ENCODE peak calls at places on chromosomes 13 and 19, in six cellular contexts. B is H9, O is neural progenitor cell, V is keratinocyte, M is PC-3, L is GM12878. R is an unnamed sample.

GRCh38 chr13:81540777-81541176 is 1199.9 kb upstream of the SPRY2 start:
- DNase-seq in B (no peak), O (peak; percentile 13), V (no peak), M (peak; percentile 3), L (no peak), R (peak; percentile 4)

GRCh38 chr13:46797468-46798237 is 692 bp upstream of the ESD start:
- DNase-seq in B (no peak), O (peak; percentile 6), V (no peak), M (no peak), L (no peak), R (no peak)

GRCh38 chr19:10713317-10713716 is 4.6 kb upstream of the DNM2 start:
- DNase-seq in B (no peak), O (no peak), V (no peak), M (no peak), L (no peak), R (no peak)

GRCh38 chr19:38564981-38565685 is 52.6 kb downstream of the MAP4K1 start:
- DNase-seq in B (peak; percentile 47), O (peak; percentile 41), V (no peak), M (no peak), L (no peak), R (peak; percentile 6)

GRCh38 chr19:31727536-31727935 is 378.3 kb upstream of the TSHZ3 start:
- DNase-seq in B (no peak), O (no peak), V (no peak), M (no peak), L (no peak), R (no peak)

GRCh38 chr19:55305491-55305890 is 19.6 kb downstream of the TMEM150B start:
- DNase-seq in B (peak; percentile 69), O (peak; percentile 76), V (no peak), M (peak; percentile 56), L (no peak), R (no peak)

GRCh38 chr13:25064396-25064795 is 31.5 kb upstream of the PABPC3 start:
- DNase-seq in B (no peak), O (no peak), V (no peak), M (no peak), L (no peak), R (no peak)

GRCh38 chr19:55753401-55753800 is 5.5 kb upstream of the RFPL4A start:
- DNase-seq in B (no peak), O (no peak), V (no peak), M (no peak), L (no peak), R (no peak)

GRCh38 chr13:112132619-112133018 is 65.7 kb downstream of the SOX1 start:
- DNase-seq in B (no peak), O (no peak), V (no peak), M (no peak), L (no peak), R (no peak)

GRCh38 chr13:52159159-52159982 is at the start of gene NEK3:
- DNase-seq in B (peak; percentile 71), O (peak; percentile 84), V (no peak), M (peak; percentile 48), L (no peak), R (peak; percentile 74)

GRCh38 chr13:20561731-20562130 is 5.2 kb upstream of the IFT88 start:
- DNase-seq in B (no peak), O (no peak), V (no peak), M (no peak), L (no peak), R (no peak)

GRCh38 chr13:71306821-71307220 is 560.2 kb downstream of the DACH1 start:
- DNase-seq in B (no peak), O (peak; percentile 50), V (no peak), M (no peak), L (no peak), R (no peak)

GRCh38 chr19:55452381-55453325 is 8.8 kb downstream of the ISOC2 start:
- DNase-seq in B (peak; percentile 93), O (peak; percentile 94), V (no peak), M (peak; percentile 57), L (no peak), R (peak; percentile 73)

GRCh38 chr19:44202974-44203373 is 9.4 kb upstream of the ZNF227 start:
- DNase-seq in B (no peak), O (no peak), V (no peak), M (no peak), L (no peak), R (no peak)

GRCh38 chr13:109652536-109652935 is 133.8 kb downstream of the IRS2 start:
- DNase-seq in B (no peak), O (no peak), V (no peak), M (no peak), L (no peak), R (no peak)

GRCh38 chr13:36244073-36244472 is 29.7 kb upstream of the SOHLH2 start:
- DNase-seq in B (no peak), O (no peak), V (no peak), M (peak; percentile 64), L (no peak), R (no peak)

GRCh38 chr13:114043421-114044053 is 69.7 kb upstream of the C13orf46 start:
- DNase-seq in B (peak; percentile 86), O (no peak), V (no peak), M (no peak), L (no peak), R (peak; percentile 91)

GRCh38 chr13:50299546-50300249 is 284.5 kb downstream of the KCNRG start:
- DNase-seq in B (no peak), O (no peak), V (no peak), M (no peak), L (no peak), R (peak; percentile 66)

GRCh38 chr13:31094331-31095015 is 67.2 kb downstream of the HSPH1 start:
- DNase-seq in B (no peak), O (no peak), V (peak; percentile 83), M (peak; percentile 55), L (no peak), R (no peak)

GRCh38 chr13:31067416-31068118 is 94.1 kb downstream of the HSPH1 start:
- DNase-seq in B (no peak), O (no peak), V (no peak), M (peak; percentile 51), L (no peak), R (peak; percentile 48)

GRCh38 chr13:106213028-106213427 is 322.4 kb downstream of the EFNB2 start:
- DNase-seq in B (no peak), O (peak; percentile 75), V (no peak), M (no peak), L (no peak), R (no peak)

GRCh38 chr19:51690359-51691121 is 2.6 kb upstream of the SPACA6 start:
- DNase-seq in B (peak; percentile 83), O (peak; percentile 87), V (no peak), M (peak; percentile 68), L (no peak), R (peak; percentile 79)

GRCh38 chr13:45034342-45034741 is 45.0 kb downstream of the GPALPP1 start:
- DNase-seq in B (no peak), O (no peak), V (no peak), M (no peak), L (no peak), R (no peak)

GRCh38 chr13:97512732-97513131 is 78.8 kb downstream of the RAP2A start:
- DNase-seq in B (no peak), O (no peak), V (no peak), M (no peak), L (no peak), R (no peak)

GRCh38 chr13:32585625-32586021 is 629 bp upstream of the PDS5B start:
- DNase-seq in B (peak; percentile 36), O (peak; percentile 44), V (no peak), M (peak; percentile 3), L (no peak), R (peak; percentile 56)

GRCh38 chr13:77919351-77920294 is 992 bp upstream of the EDNRB start:
- DNase-seq in B (peak; percentile 73), O (peak; percentile 69), V (no peak), M (no peak), L (no peak), R (peak; percentile 27)

GRCh38 chr19:18487576-18488402 is 34.1 kb downstream of the ELL start:
- DNase-seq in B (no peak), O (no peak), V (no peak), M (no peak), L (no peak), R (no peak)
- H3K79me2 ChIP-seq in B (no peaks in the 10 kb centered on the region), O (peaks cover 9% of the 10 kb centered on the region), V (peaks cover 97% of the 10 kb centered on the region), M (peaks cover 99% of the 10 kb centered on the region), L (peaks cover 28% of the 10 kb centered on the region), R (peaks cover 79% of the 10 kb centered on the region)

DNA sequence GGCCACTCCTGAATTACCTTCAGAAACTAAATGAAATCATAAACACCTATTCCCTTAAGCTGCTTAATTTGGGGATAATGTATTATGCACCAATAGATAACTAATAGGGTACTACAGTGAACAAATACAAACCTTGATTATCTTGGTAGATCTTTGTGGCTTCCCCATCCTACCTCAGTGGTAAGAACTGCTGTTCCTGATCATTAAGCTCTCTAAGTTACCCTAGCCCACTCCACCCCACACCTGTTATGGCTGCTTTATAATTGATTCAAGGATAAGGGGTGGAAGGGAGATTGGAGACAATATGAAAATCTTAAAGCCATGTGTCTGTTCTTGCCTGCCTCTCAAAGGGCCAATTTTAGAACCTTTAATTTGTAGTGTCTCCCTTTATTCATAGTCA is 121.2 kb downstream of the LMO7 start:
- DNase-seq in B (no peak), O (no peak), V (no peak), M (no peak), L (no peak), R (no peak)
- H3K79me2 ChIP-seq in B (no peaks in the 10 kb centered on the region), O (no peaks in the 10 kb centered on the region), V (no peaks in the 10 kb centered on the region), M (peaks cover 30% of the 10 kb centered on the region), L (no peaks in the 10 kb centered on the region), R (peaks cover 75% of the 10 kb centered on the region)

GRCh38 chr13:38498271-38498670 is 148.6 kb downstream of the UFM1 start:
- DNase-seq in B (no peak), O (no peak), V (no peak), M (no peak), L (no peak), R (no peak)

GRCh38 chr13:38490657-38491056 is 141.0 kb downstream of the UFM1 start:
- DNase-seq in B (no peak), O (no peak), V (no peak), M (no peak), L (no peak), R (no peak)

GRCh38 chr13:38496956-38497355 is 147.3 kb downstream of the UFM1 start:
- DNase-seq in B (no peak), O (no peak), V (no peak), M (no peak), L (no peak), R (no peak)

DNA sequence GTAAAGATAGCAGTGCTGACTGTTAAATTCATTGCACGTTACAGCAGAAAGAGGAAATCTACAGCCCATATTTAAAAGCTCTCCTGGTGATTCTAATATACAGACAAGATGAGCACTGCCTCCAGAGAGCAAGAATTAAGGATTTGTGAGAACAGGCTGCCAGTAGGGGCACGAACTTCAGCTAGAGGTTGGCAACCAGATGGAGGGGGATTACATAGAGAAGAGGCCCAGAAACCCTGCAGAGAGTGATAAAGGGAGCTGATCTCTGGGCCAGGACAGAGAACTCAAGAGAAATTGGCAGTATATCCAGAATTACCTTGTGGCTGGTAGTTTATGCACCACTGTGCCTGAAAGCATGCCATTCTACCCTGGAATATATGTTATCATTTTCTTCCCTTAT is 144.8 kb downstream of the UFM1 start:
- DNase-seq in B (no peak), O (peak; percentile 13), V (no peak), M (no peak), L (no peak), R (no peak)
- H3K79me2 ChIP-seq in B (no peaks in the 10 kb centered on the region), O (no peaks in the 10 kb centered on the region), V (no peaks in the 10 kb centered on the region), M (no peaks in the 10 kb centered on the region), L (no peaks in the 10 kb centered on the region), R (no peaks in the 10 kb centered on the region)

GRCh38 chr13:41008349-41008980 is 10.7 kb downstream of the ELF1 start:
- DNase-seq in B (no peak), O (no peak), V (no peak), M (peak; percentile 78), L (no peak), R (peak; percentile 54)
- H3K79me2 ChIP-seq in B (no peaks in the 10 kb centered on the region), O (no peaks in the 10 kb centered on the region), V (peaks cover 90% of the 10 kb centered on the region), M (peaks cover 62% of the 10 kb centered on the region), L (peaks cover 100% of the 10 kb centered on the region), R (peaks cover 9% of the 10 kb centered on the region)